ENCODE peak calls at places on chromosomes 11 and 22, in seven cellular contexts. N, T, S, L, X, G and I are unnamed samples.

GRCh38 chr11:93017821-93018690 is 48.6 kb downstream of the MTNR1B start:
- DNase-seq in T (no peak), S (peak), G (no peak), L (no peak), X (no peak), N (no peak), I (peak)

GRCh38 chr11:34134765-34135164 is 29.3 kb downstream of the NAT10 start:
- DNase-seq in T (no peak), S (no peak), X (no peak), G (no peak), N (no peak), L (no peak), I (no peak)

GRCh38 chr22:47174671-47175111 is 412.2 kb downstream of the TBC1D22A start:
- DNase-seq in T (peak), N (no peak), X (no peak), G (no peak), L (no peak), S (no peak), I (no peak)

GRCh38 chr22:22316589-22316988 is 72.0 kb downstream of the VPREB1 start:
- DNase-seq in X (no peak), N (no peak), L (no peak), G (no peak), S (peak), T (peak), I (no peak)

GRCh38 chr11:79931692-79932091 is 490.9 kb upstream of the TENM4 start:
- DNase-seq in X (no peak), L (no peak), T (no peak), N (no peak), G (no peak), S (peak), I (no peak)

GRCh38 chr22:22410677-22411076 is 97.9 kb downstream of the ZNF280B start:
- DNase-seq in X (no peak), G (no peak), S (no peak), T (no peak), L (no peak), N (no peak), I (no peak)

GRCh38 chr11:44006882-44007495 is 40.8 kb upstream of the ACCSL start:
- DNase-seq in N (no peak), S (no peak), G (no peak), L (no peak), X (no peak), T (peak), I (peak)

GRCh38 chr22:43292633-43293025 is 50.5 kb downstream of the SCUBE1 start:
- DNase-seq in G (no peak), L (no peak), S (no peak), X (no peak), N (no peak), T (no peak), I (no peak)

GRCh38 chr11:71112990-71113389 is 139.4 kb downstream of the SHANK2 start:
- DNase-seq in X (no peak), G (no peak), N (no peak), T (no peak), L (no peak), S (peak), I (no peak)

GRCh38 chr11:4643084-4643483 is 698 bp upstream of the OR51E1 start:
- DNase-seq in T (no peak), G (no peak), L (no peak), S (no peak), X (no peak), N (no peak), I (no peak)

GRCh38 chr11:17983569-17983968 is 29.3 kb downstream of the SERGEF start:
- DNase-seq in X (no peak), N (no peak), G (no peak), T (no peak), L (no peak), S (no peak), I (no peak)

GRCh38 chr11:69867076-69868002 is 48.1 kb upstream of the FGF3 start:
- DNase-seq in S (no peak), L (no peak), T (peak), N (no peak), X (no peak), G (peak), I (no peak)

GRCh38 chr11:3834349-3835099 is 6.2 kb downstream of the RHOG start:
- DNase-seq in S (peak), T (no peak), X (no peak), N (no peak), L (no peak), G (no peak), I (no peak)

GRCh38 chr11:23078289-23078971 is 218.2 kb upstream of the CCDC179 start:
- DNase-seq in T (no peak), N (no peak), X (no peak), L (peak), S (no peak), G (peak), I (no peak)

GRCh38 chr11:119147604-119148333 is 1.1 kb upstream of the ABCG4 start:
- DNase-seq in G (no peak), N (no peak), L (no peak), X (no peak), T (peak), S (peak), I (no peak)

GRCh38 chr11:16607675-16608644 is 130.5 kb upstream of the C11orf58 start:
- DNase-seq in G (peak), T (peak), S (peak), N (peak), L (peak), X (no peak), I (no peak)

GRCh38 chr11:127993788-127994187 is 593.6 kb downstream of the ETS1 start:
- DNase-seq in S (peak), G (no peak), T (peak), X (peak), N (no peak), L (no peak), I (no peak)

GRCh38 chr22:37141476-37141875 is 8.2 kb downstream of the IL2RB start:
- DNase-seq in N (no peak), S (no peak), G (no peak), L (no peak), T (no peak), X (no peak), I (no peak)

GRCh38 chr11:31628111-31628510 is 118.5 kb downstream of the ELP4 start:
- DNase-seq in N (no peak), X (no peak), S (no peak), T (no peak), L (no peak), G (no peak), I (no peak)

GRCh38 chr11:20762980-20763379 is 93.6 kb downstream of the NELL1 start:
- DNase-seq in T (no peak), N (no peak), X (no peak), G (no peak), S (peak), L (no peak), I (no peak)

GRCh38 chr11:79332017-79332416 is 108.8 kb downstream of the TENM4 start:
- DNase-seq in T (no peak), G (no peak), N (no peak), X (no peak), S (no peak), L (no peak), I (no peak)

GRCh38 chr11:17314232-17314547 is 37.4 kb upstream of the NCR3LG1 start:
- DNase-seq in S (no peak), T (no peak), N (no peak), G (peak), X (no peak), L (peak), I (no peak)

GRCh38 chr11:17646451-17647145 is 72.8 kb upstream of the MYOD1 start:
- DNase-seq in X (no peak), G (no peak), S (no peak), T (no peak), N (no peak), L (no peak), I (no peak)

GRCh38 chr11:30125461-30125860 is 105.4 kb upstream of the FSHB start:
- DNase-seq in S (no peak), G (no peak), X (no peak), T (no peak), L (no peak), N (no peak), I (no peak)

GRCh38 chr11:67269401-67270255 is 3.4 kb downstream of the GRK2 start:
- DNase-seq in T (no peak), N (no peak), X (no peak), G (no peak), S (no peak), L (no peak), I (no peak)

GRCh38 chr11:73386026-73386425 is 9.8 kb downstream of the RELT start:
- DNase-seq in L (no peak), X (no peak), N (no peak), S (no peak), G (no peak), T (no peak), I (no peak)

GRCh38 chr22:36136988-36137387 is 23.6 kb downstream of the APOL3 start:
- DNase-seq in N (no peak), S (no peak), L (peak), T (no peak), G (peak), X (no peak), I (peak)

GRCh38 chr11:65879622-65880021 is at the start of gene CTSW:
- DNase-seq in T (no peak), G (no peak), L (no peak), S (no peak), N (no peak), X (no peak), I (no peak)

GRCh38 chr11:74981888-74982287 is 6.8 kb upstream of the NEU3 start:
- DNase-seq in S (no peak), L (no peak), X (no peak), T (no peak), N (no peak), G (no peak), I (no peak)

GRCh38 chr11:74980627-74981026 is 8.1 kb upstream of the NEU3 start:
- DNase-seq in S (no peak), G (no peak), L (no peak), N (no peak), X (no peak), T (no peak), I (no peak)

DNA sequence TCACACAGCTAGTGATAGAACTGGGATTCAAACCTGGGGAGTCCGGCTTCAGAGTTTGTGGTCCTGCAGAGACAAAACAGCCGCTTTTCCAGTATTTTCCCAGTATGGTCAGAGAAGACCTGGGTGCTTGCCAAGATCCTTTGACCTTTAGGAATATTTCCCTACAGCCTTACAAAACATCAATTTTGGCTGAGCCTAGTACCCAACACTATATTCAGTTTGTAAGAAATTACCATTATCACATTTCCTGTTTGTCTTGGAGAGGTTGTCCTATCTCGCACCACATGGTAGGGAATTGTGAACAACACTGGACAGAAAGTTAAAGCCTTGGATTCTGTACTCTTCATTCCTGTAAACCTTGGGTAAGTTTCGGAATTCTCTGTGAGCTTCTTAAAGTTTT is 10.7 kb upstream of the NEU3 start:
- DNase-seq in G (no peak), S (no peak), L (no peak), X (no peak), T (no peak), N (no peak), I (no peak)
- H3K18ac ChIP-seq in G (no peak), S (no peak), L (no peak), X (no peak), T (no peak), N (no peak), I (no peak)

DNA sequence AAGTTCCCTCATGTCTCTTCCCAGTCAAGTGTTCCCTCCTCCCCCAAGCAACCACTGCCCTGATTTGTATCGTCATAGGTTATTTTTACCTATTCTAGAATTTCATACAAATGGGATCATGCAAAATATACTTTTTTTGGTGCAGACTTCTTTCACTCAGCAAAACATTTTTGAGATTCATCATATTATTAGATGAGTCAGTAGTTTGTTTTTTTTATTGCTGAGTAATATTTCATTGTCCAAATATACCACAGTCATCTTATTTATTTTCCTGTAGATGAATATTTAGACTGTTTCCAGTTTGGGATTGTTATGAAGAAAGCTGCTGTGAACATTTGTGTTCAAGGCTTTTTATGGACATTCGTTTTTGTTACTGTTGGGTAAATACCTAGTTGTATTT is 126.2 kb upstream of the SEZ6L start:
- DNase-seq in N (no peak), G (no peak), X (no peak), T (no peak), S (no peak), L (no peak), I (no peak)
- H2AK5ac ChIP-seq in N (no peak), G (no peak), X (no peak), T (no peak), S (no peak), L (no peak), I (no peak)

GRCh38 chr22:19097518-19097917 is 24.7 kb downstream of the DGCR2 start:
- DNase-seq in X (no peak), L (no peak), N (no peak), G (no peak), S (no peak), T (no peak), I (no peak)

GRCh38 chr22:19096555-19096954 is 25.7 kb downstream of the DGCR2 start:
- DNase-seq in S (no peak), G (no peak), T (no peak), L (no peak), X (no peak), N (no peak), I (no peak)

GRCh38 chr22:19094393-19094997 is 27.7 kb downstream of the DGCR2 start:
- DNase-seq in S (no peak), L (no peak), T (no peak), G (no peak), X (no peak), N (no peak), I (no peak)

GRCh38 chr22:19092725-19093124 is 29.5 kb downstream of the DGCR2 start:
- DNase-seq in S (no peak), N (no peak), G (no peak), X (no peak), T (no peak), L (no peak), I (no peak)

GRCh38 chr22:19098157-19098556 is 24.1 kb downstream of the DGCR2 start:
- DNase-seq in L (no peak), G (peak), T (no peak), N (no peak), S (no peak), X (no peak), I (no peak)
- H3K27ac ChIP-seq in L (no peak), G (no peak), T (no peak), N (no peak), S (no peak), X (no peak), I (no peak)

DNA sequence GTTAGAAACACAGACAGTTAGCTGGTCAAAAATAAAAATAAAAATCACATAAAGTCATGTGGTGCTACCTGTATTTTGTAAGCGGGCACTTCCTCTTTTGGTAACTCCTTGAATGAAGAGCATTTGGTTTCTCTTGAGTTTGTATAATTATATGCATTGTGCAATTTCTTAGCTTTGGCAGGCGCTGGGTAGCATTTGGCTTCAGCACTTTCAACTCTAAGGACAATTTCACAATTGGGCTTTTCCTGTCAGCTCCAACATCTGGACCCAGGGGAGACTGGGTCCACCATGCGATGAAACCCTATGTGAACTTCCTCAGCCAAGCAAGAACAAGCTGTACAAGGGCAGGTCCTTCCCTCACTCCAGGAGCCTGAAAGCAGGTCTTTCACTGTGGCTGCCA is 169.1 kb downstream of the RRAS2 start:
- DNase-seq in S (no peak), G (no peak), L (no peak), T (no peak), X (no peak), N (no peak), I (no peak)
- H3K18ac ChIP-seq in S (no peak), G (no peak), L (no peak), T (no peak), X (no peak), N (peak), I (no peak)

GRCh38 chr11:120208012-120208441 is 2.8 kb upstream of the OAF start:
- DNase-seq in N (no peak), X (no peak), S (no peak), L (peak), T (no peak), G (no peak), I (no peak)
- H2AK5ac ChIP-seq in N (no peak), X (no peak), S (no peak), L (peak), T (no peak), G (peak), I (no peak)